ENCODE peak calls at places on chromosomes 2 and 18, in five cellular contexts. V, L, I, C and X are unnamed samples.

GRCh38 chr18:43720036-43720435 is 442.7 kb upstream of the SYT4 start:
- DNase-seq in V (no peak), L (no peak), I (no peak), C (no peak), X (no peak)

GRCh38 chr2:129319422-129319717 is 660.1 kb upstream of the RAB6C start:
- DNase-seq in V (no peak), L (no peak), I (no peak), C (no peak), X (no peak)

GRCh38 chr18:63848159-63848558 is 39.3 kb upstream of the SERPINB2 start:
- DNase-seq in V (peak), L (no peak), I (no peak), C (peak), X (no peak)

GRCh38 chr2:237143118-237143517 is 57.4 kb downstream of the COPS8 start:
- DNase-seq in V (no peak), L (no peak), I (no peak), C (no peak), X (no peak)

GRCh38 chr2:100924122-100924519 is 78.0 kb upstream of the RPL31 start:
- DNase-seq in V (no peak), L (no peak), I (no peak), C (no peak), X (no peak)

GRCh38 chr18:9209230-9209629 is 72.6 kb downstream of the ANKRD12 start:
- DNase-seq in V (peak), L (no peak), I (no peak), C (no peak), X (no peak)

GRCh38 chr18:63132819-63133200 is 186.8 kb downstream of the BCL2 start:
- DNase-seq in V (no peak), L (no peak), I (no peak), C (peak), X (no peak)

GRCh38 chr2:75787532-75788132 is 76.9 kb upstream of the GCFC2 start:
- DNase-seq in V (peak), L (no peak), I (no peak), C (peak), X (no peak)

GRCh38 chr18:79383388-79384056 is 12.2 kb upstream of the NFATC1 start:
- DNase-seq in V (no peak), L (peak), I (no peak), C (no peak), X (no peak)